ENCODE peak calls at places on chromosome 13, in ten cellular contexts. V is neural progenitor cell; T is adrenal gland; R is transverse colon; P is left lung; Z is sigmoid colon; G is effector memory CD4-positive, alpha-beta T cell; E is ascending aorta; B is hepatocyte; W is left ventricle myocardium inferior. M is an unnamed sample.

GRCh38 chr13:38687246-38688229 is 661 bp downstream of the FREM2 start:
- DNase-seq in V (peak; percentile 68), T (no peak), R (no peak), P (peak; percentile 33), Z (peak; percentile 64), G (no peak), E (no peak), B (peak; percentile 53), W (no peak), M (no peak)

GRCh38 chr13:85798999-85799646 is at the start of gene SLITRK6:
- DNase-seq in V (peak; percentile 74), T (no peak), R (no peak), P (no peak), Z (no peak), G (no peak), E (no peak), B (peak; percentile 75), W (no peak), M (peak; percentile 22)

GRCh38 chr13:101784313-101784712 is 331.8 kb downstream of the ITGBL1 start:
- DNase-seq in V (no peak), T (no peak), R (no peak), P (no peak), Z (no peak), G (no peak), E (no peak), B (no peak), W (no peak), M (no peak)

GRCh38 chr13:87656311-87656710 is 14.9 kb upstream of the SLITRK5 start:
- DNase-seq in V (peak; percentile 20), T (no peak), R (no peak), P (no peak), Z (no peak), G (no peak), E (no peak), B (no peak), W (no peak), M (no peak)

GRCh38 chr13:41802684-41803554 is 158.0 kb downstream of the VWA8 start:
- DNase-seq in V (no peak), T (no peak), R (no peak), P (no peak), Z (no peak), G (no peak), E (no peak), B (no peak), W (no peak), M (no peak)

GRCh38 chr13:112837371-112838037 is 131.5 kb upstream of the MCF2L start:
- DNase-seq in V (no peak), T (no peak), R (no peak), P (no peak), Z (peak; percentile 53), G (no peak), E (no peak), B (no peak), W (no peak), M (no peak)

GRCh38 chr13:93726173-93727019 is 499.8 kb downstream of the GPC6 start:
- DNase-seq in V (peak; percentile 14), T (no peak), R (no peak), P (no peak), Z (no peak), G (no peak), E (no peak), B (no peak), W (no peak), M (no peak)

GRCh38 chr13:99689955-99690354 is 188.7 kb downstream of the TM9SF2 start:
- DNase-seq in V (peak; percentile 27), T (no peak), R (no peak), P (no peak), Z (no peak), G (no peak), E (no peak), B (no peak), W (no peak), M (no peak)

GRCh38 chr13:53189162-53189561 is 160.5 kb downstream of the OLFM4 start:
- DNase-seq in V (no peak), T (no peak), R (no peak), P (no peak), Z (no peak), G (no peak), E (no peak), B (no peak), W (no peak), M (no peak)

GRCh38 chr13:70339738-70340137 is 231.5 kb upstream of the KLHL1 start:
- DNase-seq in V (peak; percentile 64), T (peak; percentile 7), R (no peak), P (no peak), Z (no peak), G (no peak), E (no peak), B (peak; percentile 40), W (no peak), M (peak; percentile 27)

GRCh38 chr13:113393572-113394503 is 29.9 kb upstream of the GRTP1 start:
- DNase-seq in V (peak; percentile 94), T (peak; percentile 88), R (peak; percentile 83), P (peak; percentile 80), Z (peak; percentile 90), G (peak; percentile 71), E (peak; percentile 89), B (peak; percentile 92), W (peak; percentile 83), M (no peak)

GRCh38 chr13:86681223-86681622 is 882.0 kb upstream of the SLITRK6 start:
- DNase-seq in V (no peak), T (no peak), R (no peak), P (no peak), Z (no peak), G (no peak), E (no peak), B (no peak), W (no peak), M (no peak)

GRCh38 chr13:77374786-77375185 is 47.9 kb upstream of the MYCBP2 start:
- DNase-seq in V (no peak), T (no peak), R (no peak), P (no peak), Z (no peak), G (no peak), E (no peak), B (no peak), W (no peak), M (no peak)
- H3K4me3 ChIP-seq in V (no peak overlapping the region), T (no peak overlapping the region), R (no peak overlapping the region), P (no peak overlapping the region), Z (no peak overlapping the region), G (no peak overlapping the region), E (no peak overlapping the region), B (no peak overlapping the region), W (no peak overlapping the region), M (no peak overlapping the region)

GRCh38 chr13:51639171-51639570 is 54.9 kb downstream of the WDFY2 start:
- DNase-seq in V (no peak), T (no peak), R (no peak), P (no peak), Z (no peak), G (no peak), E (no peak), B (no peak), W (no peak), M (no peak)
- H3K27ac ChIP-seq in V (no peak overlapping the region), T (peak overlapping the region; percentile 20), R (no peak overlapping the region), P (no peak overlapping the region), Z (no peak overlapping the region), G (no peak overlapping the region), E (no peak overlapping the region), B (no peak overlapping the region), W (no peak overlapping the region), M (no peak overlapping the region)

DNA sequence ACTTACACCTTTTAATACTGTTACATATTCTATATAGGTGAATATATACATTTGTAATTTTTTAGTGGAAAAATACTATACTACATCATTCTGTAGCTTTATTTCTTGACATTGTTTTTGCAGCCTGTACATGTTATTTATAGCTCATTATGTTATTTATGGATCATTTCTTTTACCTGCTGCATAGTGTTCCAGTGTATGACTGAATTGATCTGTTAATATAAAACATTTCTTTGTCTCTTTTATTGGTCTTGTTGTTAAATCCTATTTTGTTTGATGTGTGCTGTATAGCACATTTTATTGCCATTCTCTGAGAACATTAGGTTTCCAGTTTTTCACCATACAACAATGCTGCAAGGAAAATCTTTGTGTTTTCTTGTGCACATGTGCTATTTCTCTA is 2.4 kb downstream of the SETDB2 start:
- DNase-seq in V (no peak), T (no peak), R (no peak), P (no peak), Z (no peak), G (no peak), E (no peak), B (no peak), W (no peak), M (no peak)
- H3K4me3 ChIP-seq in V (no peak overlapping the region), T (no peak overlapping the region), R (no peak overlapping the region), P (no peak overlapping the region), Z (no peak overlapping the region), G (no peak overlapping the region), E (no peak overlapping the region), B (no peak overlapping the region), W (peak overlapping the region; percentile 7), M (no peak overlapping the region)

DNA sequence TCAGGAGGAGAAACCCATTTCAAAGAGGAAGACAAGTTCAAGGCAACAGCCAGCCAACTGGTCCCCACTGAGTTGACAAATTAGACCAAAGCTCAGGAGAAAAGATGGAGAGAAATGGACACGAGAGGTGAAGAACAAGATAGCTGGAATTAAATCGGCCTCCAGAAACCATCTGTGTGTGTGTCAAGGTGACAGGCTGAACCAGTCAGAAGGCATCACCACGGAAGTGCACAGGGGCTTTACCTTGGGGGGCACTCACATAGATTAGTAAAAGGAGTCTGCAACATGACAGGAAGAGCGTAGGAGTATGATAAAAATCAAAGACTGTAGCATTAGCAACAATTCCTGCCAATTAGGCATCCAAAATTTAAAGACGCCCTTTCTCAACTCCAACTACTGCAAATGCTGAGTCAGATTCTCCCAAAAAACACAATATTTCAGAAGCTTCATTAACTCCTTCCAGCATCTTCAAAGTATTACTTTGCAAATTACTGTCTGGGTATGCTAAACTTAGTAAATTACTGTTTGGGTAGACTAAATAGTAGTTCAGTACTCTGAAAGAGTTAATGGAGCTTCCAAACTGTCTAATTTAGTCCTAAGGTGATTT is 66.2 kb downstream of the FOXO1 start:
- DNase-seq in V (no peak), T (no peak), R (no peak), P (no peak), Z (no peak), G (no peak), E (no peak), B (no peak), W (no peak), M (no peak)
- H3K27ac ChIP-seq in V (no peak overlapping the region), T (no peak overlapping the region), R (no peak overlapping the region), P (no peak overlapping the region), Z (no peak overlapping the region), G (no peak overlapping the region), E (no peak overlapping the region), B (no peak overlapping the region), W (no peak overlapping the region), M (no peak overlapping the region)

M was measured in iPS DF 6.9.